ENCODE peak calls at places on chromosome 12, in ten cellular contexts. R is stimulated activated CD4-positive, alpha-beta T cell treated with anti-CD3 and anti-CD28 coated beads, Interleukin-12 subunit alpha, Interleukin-12 subunit beta, amount 100 ng/mL, for 24 hours; G is glutamatergic neuron; E is lower lobe of right lung; C is NCI-H460; M is HEK293T; O is cardiac fibroblast; I is H9; D is HTR-8/SVneo; V is kidney tubule cell. K is an unnamed sample.

GRCh38 chr12:132178801-132179401 is 34.6 kb downstream of the NOC4L start:
- DNase-seq in D (no peak), C (no peak), O (no peak), I (no peak), V (peak; percentile 35), G (no peak), E (no peak), M (no peak), R (no peak), K (no peak)

GRCh38 chr12:91357381-91357780 is 174.8 kb upstream of the DCN start:
- DNase-seq in R (no peak), E (no peak), M (no peak), C (no peak), D (no peak), O (no peak), V (peak; percentile 34), G (no peak), I (no peak), K (no peak)

GRCh38 chr12:92324849-92325500 is 179.3 kb upstream of the BTG1 start:
- DNase-seq in C (no peak), R (no peak), O (no peak), E (no peak), G (no peak), D (no peak), I (no peak), V (no peak), M (no peak), K (no peak)

GRCh38 chr12:99767809-99768208 is 120.3 kb downstream of the GARIN6 start:
- DNase-seq in I (no peak), C (peak; percentile 8), V (peak; percentile 42), G (no peak), D (peak; percentile 3), M (no peak), O (peak; percentile 49), R (no peak), E (no peak), K (no peak)

GRCh38 chr12:27902651-27903050 is 69.9 kb downstream of the PTHLH start:
- DNase-seq in I (no peak), O (no peak), V (no peak), M (no peak), R (no peak), G (no peak), D (no peak), C (no peak), E (no peak), K (no peak)

GRCh38 chr12:32003654-32004053 is 44.4 kb downstream of the RESF1 start:
- DNase-seq in D (no peak), I (no peak), V (no peak), M (no peak), R (no peak), G (no peak), E (no peak), C (no peak), O (no peak), K (no peak)

GRCh38 chr12:9404031-9404430 is 195.8 kb upstream of the PZP start:
- DNase-seq in V (no peak), M (no peak), I (no peak), O (no peak), D (no peak), E (no peak), G (no peak), R (no peak), C (no peak), K (no peak)

GRCh38 chr12:132495629-132496207 is 5.8 kb downstream of the FBRSL1 start:
- DNase-seq in D (no peak), M (no peak), V (no peak), G (no peak), I (no peak), E (no peak), C (no peak), R (no peak), O (no peak), K (no peak)

GRCh38 chr12:65685514-65685913 is 138.8 kb upstream of the HMGA2 start:
- DNase-seq in I (no peak), V (peak; percentile 51), R (no peak), O (peak; percentile 76), E (no peak), C (peak; percentile 36), G (no peak), M (peak; percentile 31), D (peak; percentile 36), K (no peak)

GRCh38 chr12:64652346-64652745 is 42.1 kb downstream of the RASSF3 start:
- DNase-seq in M (no peak), R (no peak), E (no peak), I (no peak), V (no peak), G (no peak), O (no peak), D (no peak), C (no peak), K (no peak)

GRCh38 chr12:125057708-125058107 is 7.5 kb upstream of the AACS start:
- DNase-seq in E (no peak), C (no peak), D (no peak), O (no peak), G (no peak), R (no peak), M (no peak), I (no peak), V (no peak), K (no peak)

GRCh38 chr12:80033457-80033856 is 65.9 kb upstream of the OTOGL start:
- DNase-seq in V (peak; percentile 17), R (no peak), O (peak; percentile 83), D (peak; percentile 39), E (no peak), M (no peak), G (no peak), I (no peak), C (no peak), K (no peak)

GRCh38 chr12:120784804-120785203 is 59.2 kb downstream of the ACADS start:
- DNase-seq in D (no peak), G (no peak), M (no peak), C (no peak), R (no peak), E (no peak), O (no peak), I (no peak), V (no peak), K (no peak)

GRCh38 chr12:110813298-110813697 is 33.5 kb upstream of the CCDC63 start:
- DNase-seq in E (no peak), M (no peak), R (no peak), D (no peak), C (no peak), G (no peak), V (no peak), O (no peak), I (peak; percentile 50), K (no peak)